ENCODE peak calls at places on chromosome 19, in five cellular contexts. J, H, U, V and C are unnamed samples.

GRCh38 chr19:13291913-13292312 is 141.7 kb downstream of the IER2 start:
- DNase-seq in J (no peak), H (no peak), U (no peak), V (no peak), C (no peak)

GRCh38 chr19:40223135-40223822 is 3.2 kb downstream of the CCNP start:
- DNase-seq in J (no peak), H (no peak), U (no peak), V (no peak), C (peak; percentile 24)

GRCh38 chr19:1445932-1446712 is 3.8 kb upstream of the APC2 start:
- DNase-seq in J (no peak), H (no peak), U (no peak), V (peak; percentile 44), C (no peak)

GRCh38 chr19:45153339-45154063 is 7.3 kb downstream of the NKPD1 start:
- DNase-seq in J (no peak), H (peak; percentile 50), U (no peak), V (peak; percentile 56), C (peak; percentile 11)

GRCh38 chr19:10808937-10809655 is 26.9 kb downstream of the TMED1 start:
- DNase-seq in J (no peak), H (peak; percentile 43), U (no peak), V (no peak), C (peak; percentile 13)

GRCh38 chr19:19256072-19256969 is 16.8 kb downstream of the TM6SF2 start:
- DNase-seq in J (no peak), H (no peak), U (no peak), V (peak; percentile 37), C (no peak)

GRCh38 chr19:33845498-33845897 is 48.8 kb downstream of the KCTD15 start:
- DNase-seq in J (no peak), H (no peak), U (no peak), V (no peak), C (no peak)

GRCh38 chr19:10220695-10221094 is 10.4 kb downstream of the S1PR2 start:
- DNase-seq in J (no peak), H (no peak), U (no peak), V (no peak), C (no peak)

GRCh38 chr19:41302624-41303351 is 7.2 kb upstream of the CCDC97 start:
- DNase-seq in J (peak; percentile 35), H (no peak), U (no peak), V (no peak), C (peak; percentile 63)

GRCh38 chr19:40601061-40601973 is at the start of gene LTBP4:
- DNase-seq in J (no peak), H (peak; percentile 54), U (no peak), V (no peak), C (no peak)

GRCh38 chr19:29860492-29860891 is 48.7 kb downstream of the CCNE1 start:
- DNase-seq in J (no peak), H (no peak), U (no peak), V (no peak), C (no peak)